ENCODE peak calls at places on chromosomes 3 and 15, in six cellular contexts. U, C, F, B, H and W are unnamed samples.

GRCh38 chr3:115930922-115931321 is 307.6 kb downstream of the GAP43 start:
- DNase-seq in H (no peak), U (no peak), B (no peak), C (no peak), F (no peak), W (no peak)

GRCh38 chr15:75356539-75356938 is 9.7 kb downstream of the NEIL1 start:
- DNase-seq in U (no peak), B (no peak), H (no peak), F (no peak), C (no peak), W (no peak)

GRCh38 chr3:13022348-13023250 is 50.6 kb downstream of the IQSEC1 start:
- DNase-seq in C (peak; percentile 90), B (peak; percentile 95), U (peak; percentile 81), H (peak; percentile 72), F (peak; percentile 87), W (no peak)

GRCh38 chr15:38516636-38517035 is 48.0 kb downstream of the RASGRP1 start:
- DNase-seq in F (no peak), H (no peak), C (no peak), U (no peak), B (no peak), W (no peak)

GRCh38 chr3:8554725-8555621 is 53.4 kb downstream of the LMCD1 start:
- DNase-seq in U (no peak), B (no peak), F (peak; percentile 79), C (peak; percentile 88), H (no peak), W (no peak)

GRCh38 chr3:72086712-72087093 is 301.8 kb upstream of the PROK2 start:
- DNase-seq in U (no peak), F (no peak), H (no peak), B (no peak), C (no peak), W (no peak)

GRCh38 chr3:18723426-18723825 is 298.3 kb upstream of the SATB1 start:
- DNase-seq in F (no peak), U (no peak), B (no peak), H (peak; percentile 45), C (no peak), W (no peak)

GRCh38 chr3:184320099-184320445 is 5.7 kb downstream of the EIF4G1 start:
- DNase-seq in C (peak; percentile 98), B (peak; percentile 99), F (peak; percentile 98), U (peak; percentile 98), H (no peak), W (peak; percentile 62)

GRCh38 chr15:60844010-60844409 is 365.1 kb upstream of the ICE2 start:
- DNase-seq in U (no peak), H (no peak), C (no peak), F (no peak), B (peak; percentile 51), W (no peak)

GRCh38 chr3:128763967-128764366 is 38.0 kb downstream of the RAB7A start:
- DNase-seq in F (no peak), B (no peak), U (no peak), C (no peak), H (no peak), W (peak; percentile 65)

GRCh38 chr15:57198654-57199241 is 177.6 kb upstream of the CGNL1 start:
- DNase-seq in H (no peak), C (peak; percentile 24), B (no peak), U (no peak), F (no peak), W (no peak)
- TF ChIP-seq CTCF in H (no peak), C (no peak), B (no peak), U (no peak), F (no peak), W (no peak)

GRCh38 chr15:86135030-86135429 is 55.4 kb downstream of the AGBL1 start:
- DNase-seq in F (no peak), C (no peak), H (no peak), U (no peak), B (peak; percentile 18), W (no peak)

GRCh38 chr15:86138798-86139197 is 59.1 kb downstream of the AGBL1 start:
- DNase-seq in H (no peak), C (no peak), U (no peak), B (no peak), F (no peak), W (no peak)

DNA sequence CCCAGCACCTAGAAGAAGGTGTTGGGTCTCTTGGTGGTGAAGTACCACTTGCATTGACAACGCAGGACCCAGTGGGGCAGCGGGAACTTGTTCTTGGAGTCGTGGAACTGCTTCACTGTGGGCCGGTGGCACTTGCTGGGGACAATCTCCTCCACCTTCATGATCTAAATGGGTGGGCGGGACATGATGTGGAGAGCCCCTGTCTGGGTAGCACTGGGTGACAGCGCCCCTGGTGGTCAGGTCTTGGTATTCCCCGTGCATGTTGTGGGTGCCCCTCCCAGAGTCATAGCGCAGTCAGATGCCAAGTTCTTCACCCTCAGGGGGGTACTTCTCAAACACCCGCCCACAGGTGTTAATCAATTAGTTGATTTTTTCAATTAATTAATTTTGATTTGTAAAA is 60.2 kb downstream of the AGBL1 start:
- DNase-seq in C (no peak), H (no peak), B (no peak), F (no peak), U (peak; percentile 21), W (peak; percentile 37)
- TF ChIP-seq CTCF in C (peak; percentile 17), H (peak; percentile 17), B (no peak), F (no peak), U (no peak), W (peak; percentile 59)

GRCh38 chr3:123735456-123735855 is 148.7 kb downstream of the MYLK start:
- DNase-seq in H (no peak), C (no peak), U (no peak), F (no peak), B (no peak), W (no peak)

GRCh38 chr3:123733341-123733740 is 148.5 kb upstream of the HACD2 start:
- DNase-seq in F (no peak), H (no peak), B (no peak), C (no peak), U (no peak), W (no peak)

GRCh38 chr3:123732447-123732846 is 147.6 kb upstream of the HACD2 start:
- DNase-seq in H (no peak), F (no peak), B (no peak), U (peak; percentile 68), C (peak; percentile 21), W (peak; percentile 24)

GRCh38 chr3:123734527-123734902 is 149.6 kb downstream of the MYLK start:
- DNase-seq in H (no peak), U (no peak), B (no peak), C (no peak), F (no peak), W (no peak)

GRCh38 chr3:123733805-123734526 is 149.1 kb upstream of the HACD2 start:
- DNase-seq in C (peak; percentile 75), B (no peak), H (no peak), F (no peak), U (no peak), W (no peak)
- TF ChIP-seq CTCF in C (no peak), B (no peak), H (no peak), F (no peak), U (no peak), W (no peak)

DNA sequence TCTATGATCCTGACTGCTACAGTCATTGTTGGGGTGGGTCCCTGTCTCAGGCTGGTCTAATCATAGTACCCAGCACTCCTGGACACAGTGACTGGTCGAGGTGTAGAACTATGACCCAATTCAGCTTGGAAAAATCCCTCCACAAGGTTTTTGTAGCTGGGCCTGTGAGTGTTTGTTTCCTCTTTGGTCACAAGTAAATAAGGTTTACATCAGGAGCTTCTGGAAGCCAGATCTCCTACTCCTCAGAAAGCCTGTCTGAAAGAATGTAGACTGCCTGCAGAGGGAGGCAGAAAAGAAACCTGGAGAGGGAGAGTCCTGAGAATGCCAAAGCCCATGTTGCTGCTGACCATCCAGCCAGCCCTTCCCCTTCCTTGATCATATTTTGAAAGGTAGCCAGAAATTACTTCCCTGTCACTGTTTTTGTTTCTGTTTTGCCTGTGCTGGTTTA is 123.2 kb downstream of the RAP2B start:
- DNase-seq in U (peak; percentile 53), H (no peak), C (peak; percentile 79), B (no peak), F (no peak), W (no peak)
- TF ChIP-seq CTCF in U (no peak), H (no peak), C (peak; percentile 42), B (no peak), F (no peak), W (no peak)